ENCODE peak calls at places on chromosomes 2 and 18, in ten cellular contexts. Y is stimulated activated CD4-positive, alpha-beta T cell treated with anti-CD3 and anti-CD28 coated beads, Interleukin-15, amount 100 ng/mL, for 24 hours; M is anterior cingulate cortex; O is SK-MEL-5; Z is AG08395; P is hypothalamus; Q is H7; G is NCI-H524; H is fibroblast of pulmonary artery; A is nephron progenitor cell. C is an unnamed sample.

GRCh38 chr2:26809211-26809610 is 23.4 kb downstream of the CENPA start:
- DNase-seq in Y (no peak), M (no peak), O (no peak), Z (no peak), P (no peak), Q (no peak), G (no peak), H (no peak), A (no peak), C (no peak)

GRCh38 chr2:54927751-54928615 is 122.3 kb downstream of the RTN4 start:
- DNase-seq in Y (no peak), M (no peak), O (no peak), Z (no peak), P (no peak), Q (no peak), G (no peak), H (no peak), A (no peak), C (no peak)

GRCh38 chr2:203553784-203554183 is 18.7 kb upstream of the RAPH1 start:
- DNase-seq in Y (no peak), M (no peak), O (peak), Z (no peak), P (no peak), Q (no peak), G (no peak), H (no peak), A (no peak), C (no peak)

GRCh38 chr2:6497048-6497447 is 368.7 kb downstream of the CMPK2 start:
- DNase-seq in Y (no peak), M (no peak), O (no peak), Z (no peak), P (no peak), Q (no peak), G (no peak), H (no peak), A (no peak), C (no peak)

GRCh38 chr2:72116081-72116533 is 31.6 kb downstream of the CYP26B1 start:
- DNase-seq in Y (no peak), M (no peak), O (no peak), Z (no peak), P (no peak), Q (peak), G (no peak), H (no peak), A (no peak), C (no peak)

GRCh38 chr2:10398496-10398895 is 49.6 kb downstream of the ODC1 start:
- DNase-seq in Y (no peak), M (no peak), O (no peak), Z (no peak), P (no peak), Q (no peak), G (no peak), H (no peak), A (no peak), C (no peak)

GRCh38 chr2:151347904-151348303 is 9.5 kb upstream of the TNFAIP6 start:
- DNase-seq in Y (no peak), M (no peak), O (no peak), Z (no peak), P (no peak), Q (no peak), G (no peak), H (peak), A (no peak), C (no peak)

GRCh38 chr2:176080540-176081355 is 3.0 kb downstream of the EVX2 start:
- DNase-seq in Y (peak), M (no peak), O (no peak), Z (no peak), P (no peak), Q (peak), G (no peak), H (no peak), A (peak), C (no peak)

GRCh38 chr2:172105715-172106124 is 3.0 kb upstream of the DLX2 start:
- DNase-seq in Y (no peak), M (no peak), O (no peak), Z (no peak), P (no peak), Q (peak), G (no peak), H (no peak), A (no peak), C (no peak)

GRCh38 chr2:70069049-70069448 is 18.2 kb upstream of the PCBP1 start:
- DNase-seq in Y (peak), M (no peak), O (no peak), Z (peak), P (no peak), Q (no peak), G (no peak), H (no peak), A (no peak), C (peak)

GRCh38 chr18:48743046-48743445 is 204.2 kb downstream of the CTIF start:
- DNase-seq in Y (no peak), M (peak), O (peak), Z (peak), P (peak), Q (no peak), G (no peak), H (peak), A (no peak), C (no peak)

GRCh38 chr18:15165048-15165447 is 417.1 kb downstream of the ANKRD30B start:
- DNase-seq in Y (no peak), M (no peak), O (no peak), Z (no peak), P (no peak), Q (no peak), G (no peak), H (no peak), A (no peak), C (no peak)